ENCODE peak calls at places on chromosomes 7 and 10, in nine cellular contexts. G, W, D, L, R, E, Y, M and P are unnamed samples.
A peak's percentile ranks its signal among the peaks of the same experiment; 100 is the strongest.

GRCh38 chr10:108069096-108069495 is 904.6 kb upstream of the SORCS1 start:
- DNase-seq in M (no peak), W (no peak), E (no peak), D (no peak), R (no peak), L (no peak), G (no peak), Y (no peak), P (no peak)

GRCh38 chr7:129684777-129685176 is 73.3 kb downstream of the NRF1 start:
- DNase-seq in M (no peak), L (no peak), D (peak; percentile 15), Y (no peak), R (no peak), W (peak; percentile 11), G (no peak), E (peak; percentile 75), P (no peak)

GRCh38 chr7:28348631-28349030 is 63.7 kb upstream of the CREB5 start:
- DNase-seq in Y (no peak), E (no peak), D (no peak), R (no peak), W (no peak), G (no peak), L (no peak), M (no peak), P (no peak)

GRCh38 chr7:25897261-25897782 is 254.7 kb upstream of the NFE2L3 start:
- DNase-seq in D (no peak), E (no peak), M (no peak), W (no peak), L (no peak), G (no peak), Y (no peak), R (no peak), P (no peak)

GRCh38 chr10:35421553-35422178 is 85.4 kb downstream of the CCNY start:
- DNase-seq in E (no peak), G (peak; percentile 52), R (no peak), M (no peak), D (no peak), L (no peak), Y (no peak), W (no peak), P (no peak)

GRCh38 chr7:41567350-41568114 is 135.4 kb downstream of the INHBA start:
- DNase-seq in Y (no peak), D (no peak), M (no peak), G (no peak), W (no peak), R (no peak), E (no peak), L (no peak), P (no peak)

GRCh38 chr10:52314822-52315552 is 906 bp downstream of the DKK1 start:
- DNase-seq in M (no peak), Y (no peak), R (no peak), E (no peak), G (no peak), L (no peak), D (no peak), W (no peak), P (no peak)

GRCh38 chr7:139111147-139111546 is 1.6 kb upstream of the ZC3HAV1 start:
- DNase-seq in Y (no peak), G (no peak), M (no peak), D (no peak), L (no peak), E (no peak), W (no peak), R (no peak), P (no peak)

GRCh38 chr10:29430101-29430500 is 141.2 kb downstream of the LYZL1 start:
- DNase-seq in G (no peak), E (no peak), Y (no peak), D (no peak), L (no peak), W (no peak), M (no peak), R (no peak), P (no peak)

GRCh38 chr7:356087-356486 is 66.1 kb downstream of the FOXL3 start:
- DNase-seq in E (no peak), R (no peak), L (no peak), W (no peak), D (no peak), M (no peak), Y (no peak), G (no peak), P (no peak)

GRCh38 chr10:86870679-86871078 is 86.7 kb downstream of the MMRN2 start:
- DNase-seq in L (no peak), G (no peak), M (no peak), Y (no peak), R (no peak), E (no peak), D (no peak), W (no peak), P (no peak)

GRCh38 chr7:107446531-107446930 is 23.3 kb upstream of the GPR22 start:
- DNase-seq in W (no peak), L (no peak), G (no peak), M (no peak), R (no peak), E (no peak), D (no peak), Y (no peak), P (no peak)

GRCh38 chr7:16644624-16644986 is 949 bp downstream of the ANKMY2 start:
- DNase-seq in W (peak; percentile 41), E (peak; percentile 27), L (peak; percentile 34), G (peak; percentile 44), M (no peak), D (peak; percentile 54), Y (peak; percentile 34), R (peak; percentile 79), P (peak; percentile 57)

GRCh38 chr7:115352375-115352774 is 430.5 kb downstream of the MDFIC start:
- DNase-seq in R (no peak), L (no peak), Y (no peak), G (no peak), M (no peak), E (no peak), W (no peak), D (no peak), P (no peak)

GRCh38 chr10:42878134-42878820 is 95.7 kb downstream of the BMS1 start:
- DNase-seq in D (no peak), E (no peak), G (no peak), M (no peak), L (no peak), W (no peak), R (peak; percentile 33), Y (no peak), P (no peak)